ENCODE peak calls at places on chromosome 1, in nine cellular contexts. B is transverse colon, E is spleen, T is prostate gland, C is stomach, O is esophagus muscularis mucosa, F is suprapubic skin, Q is GM23338, A is GM12892. P is an unnamed sample.

GRCh38 chr1:206971029-206971655 is 882 bp upstream of the FCAMR start:
- DNase-seq in B (no peak), E (no peak), T (no peak), C (no peak), O (no peak), F (no peak), Q (no peak), A (no peak), P (no peak)

GRCh38 chr1:38076038-38076437 is 29.4 kb upstream of the POU3F1 start:
- DNase-seq in B (no peak), E (no peak), T (no peak), C (no peak), O (no peak), F (no peak), Q (peak; percentile 88), A (no peak), P (no peak)

GRCh38 chr1:32334864-32335618 is 992 bp downstream of the MARCKSL1 start:
- DNase-seq in B (peak; percentile 65), E (peak; percentile 94), T (no peak), C (peak; percentile 64), O (no peak), F (no peak), Q (peak; percentile 55), A (peak; percentile 57), P (no peak)

GRCh38 chr1:93595266-93595665 is 86.4 kb downstream of the BCAR3 start:
- DNase-seq in B (no peak), E (no peak), T (no peak), C (no peak), O (no peak), F (no peak), Q (no peak), A (no peak), P (no peak)

GRCh38 chr1:170562644-170563338 is 30.8 kb downstream of the GORAB start:
- DNase-seq in B (no peak), E (no peak), T (peak; percentile 16), C (no peak), O (no peak), F (peak; percentile 82), Q (peak; percentile 76), A (no peak), P (no peak)

GRCh38 chr1:206643118-206643698 is 7.9 kb downstream of the DYRK3 start:
- DNase-seq in B (no peak), E (no peak), T (no peak), C (no peak), O (no peak), F (no peak), Q (no peak), A (no peak), P (no peak)

GRCh38 chr1:111989531-111990025 is at the start of gene KCND3:
- DNase-seq in B (peak; percentile 28), E (peak; percentile 79), T (peak; percentile 34), C (peak; percentile 49), O (no peak), F (no peak), Q (peak; percentile 42), A (no peak), P (no peak)

GRCh38 chr1:169150631-169151337 is 44.3 kb downstream of the ATP1B1 start:
- DNase-seq in B (no peak), E (no peak), T (no peak), C (no peak), O (no peak), F (no peak), Q (no peak), A (no peak), P (no peak)

GRCh38 chr1:86503477-86504129 is 34.9 kb downstream of the CLCA1 start:
- DNase-seq in B (peak; percentile 24), E (peak; percentile 81), T (peak; percentile 32), C (no peak), O (no peak), F (no peak), Q (peak; percentile 34), A (no peak), P (no peak)

GRCh38 chr1:156055649-156056048 is 1.1 kb downstream of the LAMTOR2 start:
- DNase-seq in B (no peak), E (no peak), T (no peak), C (no peak), O (no peak), F (no peak), Q (no peak), A (no peak), P (no peak)

DNA sequence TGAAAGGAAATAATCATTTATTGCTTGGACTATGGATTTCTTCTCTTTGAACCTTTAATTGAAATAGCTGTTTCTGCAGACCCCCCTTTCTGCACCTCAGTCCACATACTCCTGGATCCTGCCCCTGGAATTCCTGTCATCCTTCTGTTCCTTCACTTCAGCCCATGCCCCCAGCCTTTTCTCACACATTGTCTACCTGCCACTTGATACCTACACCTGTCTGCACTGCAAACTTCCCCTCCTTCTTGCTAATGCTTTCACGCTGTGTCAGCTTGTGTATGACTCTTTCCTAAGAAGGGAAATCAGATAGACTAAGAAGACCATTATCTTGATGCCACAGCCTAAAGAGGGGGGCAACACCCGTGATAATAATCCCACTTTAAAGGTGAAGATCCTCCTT is 80.3 kb upstream of the EXO1 start:
- DNase-seq in B (no peak), E (no peak), T (no peak), C (no peak), O (no peak), F (no peak), Q (peak; percentile 22), A (no peak), P (no peak)
- TF ChIP-seq POLR2AphosphoS5 in B (no peak), E (no peak), T (no peak), C (no peak), O (no peak), F (no peak), Q (no peak), A (no peak), P (no peak)

GRCh38 chr1:202146279-202146678 is 1.7 kb upstream of the ARL8A start:
- DNase-seq in B (no peak), E (no peak), T (no peak), C (no peak), O (no peak), F (no peak), Q (no peak), A (no peak), P (no peak)

GRCh38 chr1:202143768-202144509 is 598 bp downstream of the ARL8A start:
- DNase-seq in B (peak; percentile 36), E (peak; percentile 93), T (no peak), C (no peak), O (no peak), F (no peak), Q (peak; percentile 73), A (peak; percentile 67), P (no peak)

GRCh38 chr1:202145325-202146140 is 996 bp upstream of the ARL8A start:
- DNase-seq in B (no peak), E (no peak), T (no peak), C (no peak), O (no peak), F (no peak), Q (no peak), A (no peak), P (no peak)

GRCh38 chr1:202143011-202143767 is 1.3 kb downstream of the ARL8A start:
- DNase-seq in B (peak; percentile 34), E (peak; percentile 90), T (no peak), C (no peak), O (no peak), F (no peak), Q (no peak), A (no peak), P (no peak)

GRCh38 chr1:202144510-202145324 is at the start of gene ARL8A:
- DNase-seq in B (peak; percentile 80), E (peak; percentile 96), T (peak; percentile 66), C (peak; percentile 73), O (no peak), F (peak; percentile 82), Q (peak; percentile 75), A (peak; percentile 87), P (no peak)
- TF ChIP-seq POLR2AphosphoS5 in B (peak; percentile 55), E (peak; percentile 78), T (no peak), C (peak; percentile 47), O (peak; percentile 60), F (no peak), Q (peak; percentile 83), A (no peak), P (no peak)

DNA sequence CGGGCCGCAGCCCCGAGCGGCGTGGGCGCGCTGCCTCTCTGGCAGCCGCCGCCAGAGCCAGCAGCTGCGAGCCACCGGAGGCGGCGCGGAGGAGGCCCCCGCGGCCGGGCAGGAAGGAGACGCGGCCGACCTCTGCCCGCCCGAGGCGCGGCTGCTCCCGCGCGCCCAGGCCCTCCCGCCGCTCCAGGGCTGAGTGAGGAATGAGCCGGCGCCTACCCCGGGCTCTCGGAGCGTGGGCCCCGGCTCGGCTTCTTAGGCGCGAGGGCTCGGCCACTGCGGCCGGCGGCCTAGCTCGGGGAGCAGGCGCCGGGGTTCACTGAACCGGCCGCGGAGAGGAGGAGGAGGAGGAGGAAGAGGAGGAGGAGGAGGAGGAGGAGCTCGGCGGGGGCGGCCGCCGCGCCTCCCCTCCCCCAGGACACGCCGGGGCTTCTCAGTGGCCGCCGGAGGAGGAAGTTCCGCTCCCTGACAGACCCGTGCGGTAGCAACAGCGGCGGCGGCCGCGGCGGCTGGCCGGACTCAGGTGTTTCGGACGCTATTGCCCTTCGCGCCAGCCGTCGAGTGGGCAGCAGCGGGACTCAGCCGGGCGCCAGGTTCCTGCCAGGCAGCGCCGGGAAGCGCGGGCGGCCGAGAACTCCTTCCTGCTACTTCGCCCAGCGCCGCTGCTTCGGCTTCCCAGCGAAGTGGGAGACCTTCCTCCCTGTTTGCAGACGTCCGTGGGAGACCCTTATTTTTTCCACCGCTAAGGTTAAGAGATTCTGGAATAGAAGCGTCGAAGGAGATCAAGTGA is at the start of gene MAN1A2:
- DNase-seq in B (peak; percentile 92), E (peak; percentile 98), T (peak; percentile 93), C (peak; percentile 93), O (peak; percentile 96), F (peak; percentile 86), Q (peak; percentile 75), A (peak; percentile 53), P (no peak)
- TF ChIP-seq POLR2AphosphoS5 in B (peak; percentile 75), E (peak; percentile 90), T (peak; percentile 82), C (peak; percentile 87), O (peak; percentile 81), F (no peak), Q (peak; percentile 74), A (no peak), P (peak; percentile 44)

DNA sequence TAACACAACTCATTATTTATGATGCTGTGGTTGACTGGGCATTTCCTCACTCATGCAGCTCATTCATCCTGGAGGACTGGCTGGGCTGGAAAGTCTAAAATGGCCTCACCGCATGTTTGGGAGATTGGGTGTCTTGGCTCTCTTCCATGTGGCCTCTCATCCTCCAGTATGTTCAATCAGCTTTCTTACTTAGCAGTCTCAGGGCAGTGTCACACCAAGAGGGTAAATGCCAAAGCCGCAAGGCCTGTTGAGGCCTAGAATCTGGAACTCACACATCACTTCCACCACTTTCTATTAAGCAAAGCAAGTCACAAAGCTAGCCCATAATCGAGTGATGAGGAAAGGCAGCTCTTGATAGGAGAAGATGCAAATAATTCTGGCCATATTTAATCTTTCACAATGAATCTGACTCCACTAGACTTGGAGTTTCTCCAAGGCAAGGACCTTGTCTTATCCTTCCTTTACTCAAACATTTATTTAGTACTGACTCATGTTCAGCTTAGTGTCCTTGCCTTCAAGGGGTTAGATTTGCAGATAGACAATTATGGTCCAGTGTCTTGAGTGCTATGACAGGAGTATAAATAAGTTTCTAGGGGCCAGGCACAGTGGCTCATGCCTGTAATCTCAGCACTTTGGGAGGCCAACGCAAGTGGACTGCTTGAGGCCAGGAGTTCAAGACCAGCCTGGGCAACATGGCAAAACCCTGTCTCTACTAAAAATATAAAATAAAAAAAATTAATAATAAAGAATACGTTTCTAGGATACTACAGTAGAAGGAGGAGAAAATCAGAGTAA is 45.1 kb downstream of the TMEM53 start:
- DNase-seq in B (no peak), E (no peak), T (no peak), C (no peak), O (no peak), F (no peak), Q (no peak), A (no peak), P (peak; percentile 89)
- TF ChIP-seq POLR2AphosphoS5 in B (no peak), E (no peak), T (no peak), C (peak; percentile 31), O (no peak), F (no peak), Q (no peak), A (no peak), P (no peak)